ENCODE peak calls at places on chromosomes 12 and 14, in four cellular contexts. B is OCI-LY7, F is colonic mucosa, L is choroid plexus epithelial cell. A is an unnamed sample.

GRCh38 chr12:34398366-34398705 is 376.0 kb downstream of the ALG10 start:
- DNase-seq in B (no peak), F (peak; percentile 12), L (no peak), A (no peak)

GRCh38 chr12:9943244-9943643 is 11.1 kb upstream of the CLEC2A start:
- DNase-seq in B (no peak), F (no peak), L (no peak), A (peak; percentile 8)

GRCh38 chr12:42162198-42162597 is 17.5 kb upstream of the GXYLT1 start:
- DNase-seq in B (no peak), F (no peak), L (peak; percentile 23), A (peak; percentile 46)

GRCh38 chr14:92677087-92677668 is 71.2 kb downstream of the LGMN start:
- DNase-seq in B (peak; percentile 36), F (no peak), L (no peak), A (peak; percentile 77)

GRCh38 chr12:47652491-47653234 is 53.2 kb downstream of the RPAP3 start:
- DNase-seq in B (peak; percentile 22), F (peak; percentile 25), L (peak; percentile 37), A (no peak)

GRCh38 chr14:33943081-33943480 is 7.8 kb downstream of the EGLN3 start:
- DNase-seq in B (no peak), F (peak; percentile 65), L (no peak), A (no peak)

GRCh38 chr14:77582511-77582910 is 33.9 kb downstream of the SPTLC2 start:
- DNase-seq in B (no peak), F (no peak), L (no peak), A (no peak)

GRCh38 chr14:34251662-34252061 is 210.4 kb downstream of the SPTSSA start:
- DNase-seq in B (no peak), F (no peak), L (no peak), A (no peak)

GRCh38 chr14:65850429-65851145 is 438.1 kb downstream of the FUT8 start:
- DNase-seq in B (no peak), F (no peak), L (no peak), A (no peak)

GRCh38 chr12:104163631-104164030 is 25.6 kb upstream of the NFYB start:
- DNase-seq in B (no peak), F (no peak), L (no peak), A (no peak)

GRCh38 chr12:88896958-88897357 is 316.7 kb upstream of the KITLG start:
- DNase-seq in B (no peak), F (no peak), L (no peak), A (peak; percentile 67)

GRCh38 chr12:6271281-6271680 is 39.2 kb upstream of the PLEKHG6 start:
- DNase-seq in B (no peak), F (no peak), L (no peak), A (no peak)

GRCh38 chr12:45232771-45233372 is 17.0 kb downstream of the ANO6 start:
- DNase-seq in B (no peak), F (no peak), L (peak; percentile 94), A (peak; percentile 98)

GRCh38 chr14:20680843-20681347 is 3.5 kb upstream of the RNASE4 start:
- DNase-seq in B (no peak), F (peak; percentile 68), L (peak; percentile 91), A (no peak)

GRCh38 chr12:23945249-23945648 is 4.2 kb downstream of the SOX5 start:
- DNase-seq in B (no peak), F (no peak), L (no peak), A (no peak)

GRCh38 chr12:58804749-58805148 is 115.6 kb downstream of the LRIG3 start:
- DNase-seq in B (peak; percentile 2), F (no peak), L (no peak), A (no peak)
- TF ChIP-seq CTCF in B (peak; percentile 72), F (peak; percentile 24), L (peak; percentile 52), A (peak; percentile 46)

GRCh38 chr12:14874882-14875281 is 10.8 kb downstream of the MGP start:
- DNase-seq in B (no peak), F (no peak), L (peak; percentile 49), A (peak; percentile 9)
- H3K4me3 ChIP-seq in B (no peak overlapping the region), F (no peak overlapping the region), L (no peak overlapping the region), A (no peak overlapping the region)

GRCh38 chr12:130485291-130486145 is 147.8 kb downstream of the PIWIL1 start:
- DNase-seq in B (no peak), F (no peak), L (no peak), A (no peak)
- TF ChIP-seq CTCF in B (no peak), F (no peak), L (no peak), A (no peak)

GRCh38 chr12:27549801-27550652 is 26.0 kb downstream of the PPFIBP1 start:
- DNase-seq in B (no peak), F (peak; percentile 78), L (peak; percentile 99), A (peak; percentile 99)
- H3K4me3 ChIP-seq in B (no peak overlapping the region), F (no peak overlapping the region), L (peak overlapping the region; percentile 3), A (no peak overlapping the region)

GRCh38 chr12:2462087-2462486 is 332.7 kb upstream of the FKBP4 start:
- DNase-seq in B (no peak), F (no peak), L (no peak), A (no peak)
- TF ChIP-seq CTCF in B (no peak), F (no peak), L (no peak), A (no peak)

A was measured in fibroblast of mammary gland.